ENCODE peak calls at places on chromosomes 2 and 18, in six cellular contexts. S is PC-3, V is hepatocyte, K is OCI-LY7, B is HCT116, O is GM23338. T is an unnamed sample.
A peak's percentile ranks its signal among the peaks of the same experiment; 100 is the strongest.

GRCh38 chr2:28539095-28539494 is 43.2 kb downstream of the PLB1 start:
- DNase-seq in K (peak; percentile 40), V (no peak), S (no peak), B (no peak), O (no peak), T (no peak)

GRCh38 chr2:118658581-118659248 is 188.7 kb downstream of the EN1 start:
- DNase-seq in V (no peak), S (no peak), O (no peak), K (no peak), B (no peak), T (no peak)

GRCh38 chr18:37280701-37281100 is 284.9 kb downstream of the CELF4 start:
- DNase-seq in K (no peak), S (no peak), O (no peak), V (no peak), B (no peak), T (no peak)

GRCh38 chr2:3045318-3045921 is 332.2 kb downstream of the EIPR1 start:
- DNase-seq in V (no peak), B (no peak), K (no peak), O (no peak), S (no peak), T (no peak)

GRCh38 chr2:123953848-123954247 is 71.2 kb upstream of the CNTNAP5 start:
- DNase-seq in O (no peak), V (peak; percentile 31), K (no peak), B (no peak), S (peak; percentile 97), T (no peak)

GRCh38 chr2:119387381-119388129 is 20.8 kb downstream of the DBI start:
- DNase-seq in S (no peak), V (peak; percentile 34), O (peak; percentile 17), K (no peak), B (no peak), T (peak; percentile 57)

GRCh38 chr2:82790277-82791021 is 1668.6 kb downstream of the SUCLG1 start:
- DNase-seq in B (no peak), O (no peak), S (peak; percentile 77), K (no peak), V (peak; percentile 8), T (no peak)

GRCh38 chr2:20456049-20456665 is 9.3 kb downstream of the RHOB start:
- DNase-seq in S (no peak), B (no peak), O (no peak), V (no peak), K (no peak), T (no peak)

GRCh38 chr2:221124542-221125235 is 447.4 kb downstream of the EPHA4 start:
- DNase-seq in O (peak; percentile 38), K (no peak), V (no peak), S (no peak), B (no peak), T (peak; percentile 45)

GRCh38 chr2:120749506-120750431 is 14.1 kb downstream of the GLI2 start:
- DNase-seq in B (no peak), V (no peak), K (no peak), O (no peak), S (no peak), T (no peak)

GRCh38 chr18:38301621-38302020 is 736.0 kb upstream of the CELF4 start:
- DNase-seq in V (no peak), B (no peak), K (no peak), S (peak; percentile 2), O (no peak), T (no peak)

GRCh38 chr2:144675331-144675730 is 155.4 kb upstream of the ZEB2 start:
- DNase-seq in B (no peak), S (no peak), V (no peak), O (no peak), K (no peak), T (no peak)

GRCh38 chr18:50151876-50152275 is 43.1 kb downstream of the MYO5B start:
- DNase-seq in B (no peak), K (no peak), V (no peak), O (no peak), S (peak; percentile 68), T (no peak)

GRCh38 chr2:84048964-84049363 is 410.1 kb downstream of the SUCLG1 start:
- DNase-seq in K (no peak), V (no peak), O (no peak), S (no peak), B (no peak), T (no peak)

GRCh38 chr18:70663141-70663540 is 374.3 kb downstream of the SOCS6 start:
- DNase-seq in K (no peak), O (no peak), S (no peak), B (no peak), V (no peak), T (no peak)

GRCh38 chr2:114714316-114714715 is 271.9 kb downstream of the DPP10 start:
- DNase-seq in O (peak; percentile 49), S (no peak), B (no peak), V (no peak), K (no peak), T (no peak)

GRCh38 chr2:112006076-112006410 is 49.0 kb upstream of the TMEM87B start:
- DNase-seq in O (no peak), S (peak; percentile 82), V (no peak), K (no peak), B (no peak), T (peak; percentile 78)

GRCh38 chr2:213021971-213022899 is 129.2 kb downstream of the IKZF2 start:
- DNase-seq in V (no peak), K (no peak), B (no peak), S (peak; percentile 59), O (no peak), T (no peak)

GRCh38 chr2:203861607-203862006 is 6.0 kb upstream of the CTLA4 start:
- DNase-seq in O (no peak), B (no peak), V (no peak), K (no peak), S (no peak), T (no peak)

GRCh38 chr2:217743407-217743806 is 259.4 kb downstream of the TNS1 start:
- DNase-seq in K (no peak), O (no peak), V (no peak), B (no peak), S (no peak), T (no peak)

GRCh38 chr2:165568361-165568760 is 98.9 kb downstream of the CSRNP3 start:
- DNase-seq in O (no peak), K (no peak), V (no peak), B (no peak), S (no peak), T (no peak)

GRCh38 chr2:186422226-186422625 is 63.8 kb upstream of the ZC3H15 start:
- DNase-seq in S (peak; percentile 93), O (no peak), V (no peak), B (no peak), K (no peak), T (no peak)

GRCh38 chr18:37671530-37671929 is 105.9 kb upstream of the CELF4 start:
- DNase-seq in B (no peak), K (no peak), V (no peak), O (no peak), S (no peak), T (no peak)

GRCh38 chr2:128420131-128420530 is 101.5 kb upstream of the HS6ST1 start:
- DNase-seq in S (no peak), V (no peak), K (no peak), O (no peak), B (no peak), T (no peak)

GRCh38 chr2:178379162-178379664 is 71.8 kb downstream of the PRKRA start:
- DNase-seq in V (no peak), O (no peak), B (no peak), S (no peak), K (no peak), T (no peak)

GRCh38 chr2:178377046-178377445 is 73.9 kb downstream of the PRKRA start:
- DNase-seq in O (no peak), B (no peak), V (no peak), S (no peak), K (no peak), T (no peak)

GRCh38 chr2:178383718-178384117 is 67.3 kb downstream of the PRKRA start:
- DNase-seq in S (no peak), B (no peak), O (no peak), V (no peak), K (no peak), T (no peak)

GRCh38 chr2:178385595-178386148 is 65.3 kb downstream of the PRKRA start:
- DNase-seq in K (no peak), O (no peak), B (no peak), V (no peak), S (peak; percentile 60), T (no peak)

GRCh38 chr2:178380763-178381162 is 70.2 kb downstream of the PRKRA start:
- DNase-seq in S (no peak), O (no peak), B (no peak), V (no peak), K (no peak), T (no peak)
- H3K9me2 ChIP-seq in S (no peaks in the 10 kb centered on the region), O (no peaks in the 10 kb centered on the region), B (no peaks in the 10 kb centered on the region), V (no peaks in the 10 kb centered on the region), K (no peaks in the 10 kb centered on the region), T (no peaks in the 10 kb centered on the region)

DNA sequence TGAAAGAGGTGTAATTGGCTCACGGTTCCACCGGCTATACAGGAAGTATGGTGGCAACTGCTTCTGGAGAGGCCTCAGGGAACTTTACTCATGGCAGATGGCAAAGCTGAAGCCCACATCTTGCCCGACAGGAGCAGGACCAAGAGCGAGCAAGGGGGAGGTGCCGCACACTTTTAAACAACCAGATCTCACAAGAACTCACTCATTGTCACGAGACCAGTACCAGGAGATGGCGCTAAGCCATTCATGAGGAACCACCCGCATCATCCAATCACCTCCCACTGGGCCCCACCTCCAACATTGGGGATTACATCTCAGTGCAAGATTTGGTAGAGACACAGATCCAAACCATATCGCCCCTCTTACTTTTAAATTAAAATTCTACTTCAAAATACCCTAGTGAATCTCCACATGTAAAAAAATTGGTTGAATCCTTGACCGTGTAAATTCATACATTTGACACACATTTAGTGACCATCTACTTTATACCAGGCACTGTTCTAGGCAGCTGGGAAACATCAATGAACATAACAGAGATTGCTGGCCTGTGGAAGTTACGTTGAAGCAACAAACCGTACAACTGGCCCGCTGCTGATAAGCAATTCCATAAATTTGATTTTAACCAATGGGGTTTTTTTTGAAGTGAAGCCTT is 87.6 kb downstream of the ALPK2 start:
- DNase-seq in V (no peak), K (no peak), S (peak; percentile 44), B (peak; percentile 74), O (peak; percentile 81), T (peak; percentile 16)
- TF ChIP-seq CTCF in V (no peak), K (peak; percentile 55), S (peak; percentile 54), B (peak; percentile 44), O (peak; percentile 88), T (peak; percentile 46)

GRCh38 chr2:8107979-8108378 is 573.9 kb upstream of the ID2 start:
- DNase-seq in S (no peak), O (no peak), V (no peak), K (peak; percentile 17), B (no peak), T (no peak)
- H2AFZ ChIP-seq in S (no peak overlapping the region), O (peak overlapping the region; percentile 63), V (no peak overlapping the region), K (peak overlapping the region; percentile 5), B (no peak overlapping the region), T (no peak overlapping the region)

GRCh38 chr2:2041256-2041824 is 289.7 kb downstream of the MYT1L start:
- DNase-seq in K (no peak), S (no peak), B (no peak), O (no peak), V (no peak), T (no peak)

GRCh38 chr2:2043394-2043793 is 287.7 kb downstream of the MYT1L start:
- DNase-seq in B (no peak), O (no peak), V (no peak), K (no peak), S (no peak), T (no peak)

GRCh38 chr2:2036686-2037085 is 292.4 kb upstream of the PXDN start:
- DNase-seq in V (no peak), S (no peak), K (no peak), B (no peak), O (no peak), T (no peak)

GRCh38 chr2:2038746-2039530 is 292.1 kb downstream of the MYT1L start:
- DNase-seq in K (no peak), S (no peak), V (no peak), B (no peak), O (no peak), T (no peak)

GRCh38 chr2:2039826-2040225 is 291.2 kb downstream of the MYT1L start:
- DNase-seq in B (no peak), K (no peak), V (no peak), S (no peak), O (no peak), T (no peak)
- H3K9me2 ChIP-seq in B (no peaks in the 10 kb centered on the region), K (no peaks in the 10 kb centered on the region), V (no peaks in the 10 kb centered on the region), S (no peaks in the 10 kb centered on the region), O (peaks cover 6% of the 10 kb centered on the region), T (no peaks in the 10 kb centered on the region)